ENCODE peak calls at places on chromosomes 12 and 14, in eight cellular contexts. A is RWPE2; Q is sigmoid colon; J is cardiac muscle cell; F is CD8-positive, alpha-beta memory T cell; Z is Peyer's patch; I is A673; N is thoracic aorta. K is an unnamed sample. For H3K36me3 and H3K9me3, the result is how much of the 10 kb centered on the place peaks cover.

GRCh38 chr14:59028476-59029202 is 159.8 kb upstream of the DAAM1 start:
- DNase-seq in I (peak), Q (peak), J (peak), N (no peak), Z (no peak), A (peak), F (no peak), K (peak)

GRCh38 chr12:107591095-107591375 is 94.6 kb upstream of the PWP1 start:
- DNase-seq in A (no peak), I (no peak), F (no peak), N (no peak), J (no peak), Z (no peak), Q (no peak), K (no peak)

GRCh38 chr14:64755661-64756265 is 51.5 kb downstream of the PLEKHG3 start:
- DNase-seq in Z (peak), Q (no peak), A (peak), J (no peak), F (peak), N (no peak), I (no peak), K (peak)

GRCh38 chr12:83505586-83505985 is 818.9 kb downstream of the TMTC2 start:
- DNase-seq in J (no peak), I (no peak), F (no peak), Q (no peak), Z (no peak), N (no peak), A (no peak), K (no peak)

GRCh38 chr14:40623641-40624040 is 983.0 kb upstream of the LRFN5 start:
- DNase-seq in Q (no peak), A (no peak), Z (no peak), I (peak), F (no peak), N (no peak), J (no peak), K (peak)

GRCh38 chr12:95473440-95473946 is 459 bp upstream of the METAP2 start:
- DNase-seq in I (peak), N (no peak), F (peak), A (no peak), Z (peak), Q (no peak), J (peak), K (peak)

GRCh38 chr12:91434081-91434480 is 251.5 kb upstream of the DCN start:
- DNase-seq in I (no peak), Z (no peak), F (no peak), N (no peak), J (no peak), A (no peak), Q (no peak), K (no peak)

GRCh38 chr14:39739796-39740195 is 307.6 kb upstream of the FBXO33 start:
- DNase-seq in I (no peak), N (peak), A (no peak), Z (no peak), F (no peak), Q (no peak), J (no peak), K (no peak)

GRCh38 chr12:117514016-117514415 is 152.6 kb upstream of the NOS1 start:
- DNase-seq in N (no peak), Z (no peak), A (no peak), Q (no peak), J (no peak), F (no peak), I (no peak), K (no peak)

GRCh38 chr12:779745-780734 is 27.7 kb downstream of the WNK1 start:
- DNase-seq in N (no peak), J (peak), F (no peak), Q (no peak), A (no peak), Z (no peak), I (peak), K (no peak)

GRCh38 chr12:71071466-71072097 is 86.2 kb downstream of the TSPAN8 start:
- DNase-seq in Z (no peak), Q (no peak), J (no peak), F (no peak), N (no peak), A (no peak), I (peak), K (no peak)

GRCh38 chr12:2190896-2191533 is 138.2 kb downstream of the CACNA1C start:
- DNase-seq in F (no peak), Q (peak), A (no peak), Z (no peak), J (no peak), I (no peak), N (no peak), K (no peak)

GRCh38 chr12:119020377-119021360 is 39.3 kb downstream of the SRRM4 start:
- DNase-seq in A (no peak), J (peak), F (no peak), N (no peak), Z (no peak), I (peak), Q (no peak), K (peak)

GRCh38 chr14:40417777-40418401 is 985.7 kb upstream of the FBXO33 start:
- DNase-seq in J (peak), F (no peak), Q (no peak), N (no peak), I (peak), A (no peak), Z (no peak), K (peak)

GRCh38 chr12:70719672-70720420 is 82.6 kb upstream of the PTPRB start:
- DNase-seq in Z (no peak), Q (peak), F (no peak), A (no peak), N (no peak), I (peak), J (peak), K (peak)

GRCh38 chr14:85535916-85536834 is 6.2 kb downstream of the FLRT2 start:
- DNase-seq in A (no peak), Z (no peak), Q (no peak), J (peak), I (peak), F (no peak), N (no peak), K (no peak)

GRCh38 chr14:24075485-24076301 is 4.3 kb downstream of the CPNE6 start:
- DNase-seq in A (no peak), Z (peak), Q (no peak), I (no peak), F (no peak), N (no peak), J (no peak), K (peak)

GRCh38 chr12:30136661-30137060 is 352.9 kb upstream of the TMTC1 start:
- DNase-seq in F (no peak), J (no peak), N (no peak), A (no peak), Z (no peak), I (no peak), Q (no peak), K (no peak)

GRCh38 chr12:12902036-12902435 is 10.7 kb downstream of the GPRC5A start:
- DNase-seq in A (no peak), F (no peak), Q (no peak), J (peak), Z (no peak), I (no peak), N (no peak), K (peak)

GRCh38 chr14:99267871-99268775 is 3.9 kb downstream of the BCL11B start:
- DNase-seq in F (peak), Z (no peak), A (no peak), N (no peak), J (no peak), I (no peak), Q (no peak), K (peak)

GRCh38 chr14:56300495-56300894 is 182.3 kb downstream of the PELI2 start:
- DNase-seq in A (no peak), J (peak), N (no peak), F (no peak), Q (no peak), I (peak), Z (no peak), K (no peak)

GRCh38 chr14:56185991-56186390 is 67.8 kb downstream of the PELI2 start:
- DNase-seq in N (no peak), A (no peak), J (no peak), Q (no peak), I (no peak), F (no peak), Z (no peak), K (peak)

GRCh38 chr12:47808049-47808448 is 11.7 kb downstream of the HDAC7 start:
- DNase-seq in I (no peak), A (no peak), N (no peak), J (no peak), F (peak), Q (peak), Z (peak), K (peak)

GRCh38 chr12:120328228-120328627 is 649 bp upstream of the PLA2G1B start:
- DNase-seq in Q (no peak), I (no peak), J (no peak), F (no peak), Z (no peak), N (no peak), A (no peak), K (no peak)

GRCh38 chr12:54372113-54372806 is 8.0 kb upstream of the GPR84 start:
- DNase-seq in F (no peak), I (no peak), Z (no peak), N (no peak), Q (no peak), J (peak), A (no peak), K (no peak)

GRCh38 chr14:91786188-91786587 is 54.3 kb upstream of the CATSPERB start:
- DNase-seq in J (no peak), F (no peak), Z (no peak), A (no peak), Q (no peak), I (no peak), N (no peak), K (no peak)

GRCh38 chr14:105853089-105853906 is 326.9 kb downstream of the TMEM121 start:
- DNase-seq in A (peak), I (no peak), Q (no peak), Z (peak), N (no peak), J (no peak), F (no peak), K (no peak)

GRCh38 chr12:120761581-120761980 is 36.0 kb downstream of the ACADS start:
- DNase-seq in Q (peak), N (no peak), F (no peak), J (peak), Z (no peak), I (no peak), A (no peak), K (no peak)

GRCh38 chr14:100533647-100534485 is 53.4 kb downstream of the BEGAIN start:
- DNase-seq in Q (peak), N (peak), F (no peak), J (peak), Z (peak), A (peak), I (no peak), K (peak)

GRCh38 chr12:117172168-117172567 is 18.1 kb downstream of the FBXO21 start:
- DNase-seq in I (no peak), Q (no peak), F (no peak), Z (no peak), J (no peak), A (no peak), N (no peak), K (no peak)

GRCh38 chr12:87756111-87756510 is 273.1 kb downstream of the C12orf50 start:
- DNase-seq in J (peak), A (no peak), Z (no peak), F (no peak), Q (no peak), N (no peak), I (no peak), K (no peak)

GRCh38 chr12:56411781-56412639 is 37.2 kb downstream of the TIMELESS start:
- DNase-seq in F (no peak), J (no peak), Z (no peak), N (no peak), Q (no peak), A (no peak), I (no peak), K (no peak)

GRCh38 chr12:81468206-81468605 is 290.9 kb downstream of the PPFIA2 start:
- DNase-seq in A (no peak), I (peak), J (peak), Q (no peak), F (no peak), Z (no peak), N (no peak), K (no peak)

GRCh38 chr12:95446511-95446910 is 27.4 kb upstream of the METAP2 start:
- DNase-seq in N (no peak), Z (no peak), F (no peak), A (no peak), I (no peak), J (peak), Q (no peak), K (peak)

GRCh38 chr14:88552859-88553258 is 1.9 kb downstream of the PTPN21 start:
- DNase-seq in J (no peak), I (no peak), Z (no peak), F (no peak), A (no peak), Q (no peak), N (no peak), K (peak)

GRCh38 chr14:43147480-43147879 is 1359.6 kb downstream of the FSCB start:
- DNase-seq in N (no peak), F (no peak), Q (no peak), A (no peak), I (peak), J (no peak), Z (no peak), K (no peak)

GRCh38 chr12:42741771-42742510 is 152.4 kb upstream of the PRICKLE1 start:
- DNase-seq in Q (no peak), N (no peak), J (peak), A (no peak), F (no peak), I (no peak), Z (no peak), K (no peak)

GRCh38 chr12:51915951-51916350 is 8.6 kb downstream of the ACVRL1 start:
- DNase-seq in Z (no peak), Q (peak), A (no peak), J (no peak), F (no peak), I (no peak), N (no peak), K (no peak)

GRCh38 chr14:57970175-57970574 is 104.3 kb upstream of the SLC35F4 start:
- DNase-seq in J (no peak), N (no peak), Z (no peak), A (no peak), I (no peak), Q (no peak), F (no peak), K (no peak)

GRCh38 chr12:5076761-5077160 is 33.1 kb downstream of the KCNA5 start:
- DNase-seq in Q (peak), A (no peak), F (no peak), J (no peak), Z (no peak), N (peak), I (no peak), K (no peak)

GRCh38 chr14:20317720-20318119 is 12.0 kb upstream of the TTC5 start:
- DNase-seq in N (no peak), Q (no peak), I (no peak), A (no peak), Z (no peak), F (no peak), J (no peak), K (no peak)
- H3K36me3 ChIP-seq in N (under half), Q (under half), I (half or more), A (half or more), Z (half or more), F (under half), J (half or more), K (under half)

DNA sequence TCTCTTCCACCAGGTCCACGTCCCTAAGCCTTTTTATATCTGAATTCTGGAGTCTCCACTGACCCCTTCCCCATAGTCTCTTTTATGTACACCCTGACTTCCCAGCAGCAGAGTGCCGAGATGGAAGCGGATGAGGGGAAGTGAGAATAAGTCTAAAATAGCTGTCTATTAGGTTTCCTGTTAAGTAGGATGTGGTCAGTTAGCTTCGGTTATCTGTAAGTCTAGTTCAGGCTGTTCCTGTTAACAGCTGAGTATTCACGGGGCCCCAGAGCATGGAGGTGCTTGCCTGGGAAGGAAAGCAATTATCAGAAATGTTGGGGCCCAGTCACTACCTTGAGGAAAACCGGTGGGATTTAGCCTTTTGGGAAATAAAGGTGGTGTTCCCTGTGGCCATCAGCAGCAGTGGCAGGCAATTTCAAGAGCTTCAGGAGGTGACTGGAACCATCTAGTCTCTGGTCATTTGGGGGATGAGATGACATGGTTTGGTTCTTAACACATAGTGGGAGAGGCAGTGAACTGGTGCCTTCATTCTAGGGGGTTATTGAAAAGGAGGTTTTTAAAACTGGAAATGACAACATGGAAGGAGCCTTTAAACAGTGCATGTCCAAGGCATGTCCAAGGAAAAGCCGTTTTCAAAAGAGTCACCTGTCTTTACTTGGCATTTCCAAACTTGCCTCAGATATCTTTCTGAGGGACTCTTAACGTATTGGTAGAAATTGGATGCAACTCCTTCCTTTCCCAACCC is 21.8 kb downstream of the CHST11 start:
- DNase-seq in F (peak), I (no peak), N (no peak), J (peak), Z (peak), Q (no peak), A (no peak), K (peak)
- H3K27ac ChIP-seq in F (peak), I (no peak), N (no peak), J (peak), Z (peak), Q (no peak), A (no peak), K (peak)

GRCh38 chr12:14387472-14387871 is 22.0 kb downstream of the ATF7IP start:
- DNase-seq in J (no peak), Z (no peak), F (no peak), A (no peak), I (no peak), Q (no peak), N (no peak), K (no peak)
- H3K9me3 ChIP-seq in J (under half), Z (under half), F (under half), A (under half), I (under half), Q (under half), N (under half), K (under half)

GRCh38 chr12:14883663-14884062 is 2.0 kb downstream of the MGP start:
- DNase-seq in A (no peak), F (no peak), I (no peak), Z (no peak), J (peak), N (no peak), Q (no peak), K (no peak)

GRCh38 chr12:14879222-14879933 is 6.3 kb downstream of the MGP start:
- DNase-seq in Q (no peak), J (peak), Z (no peak), F (no peak), N (no peak), A (no peak), I (no peak), K (no peak)

GRCh38 chr12:14876833-14877232 is 8.8 kb downstream of the MGP start:
- DNase-seq in Z (no peak), N (no peak), J (no peak), I (no peak), Q (no peak), A (no peak), F (no peak), K (no peak)

GRCh38 chr12:14884458-14884878 is 1.2 kb downstream of the MGP start:
- DNase-seq in A (no peak), Z (peak), N (peak), Q (peak), J (peak), F (peak), I (peak), K (peak)

DNA sequence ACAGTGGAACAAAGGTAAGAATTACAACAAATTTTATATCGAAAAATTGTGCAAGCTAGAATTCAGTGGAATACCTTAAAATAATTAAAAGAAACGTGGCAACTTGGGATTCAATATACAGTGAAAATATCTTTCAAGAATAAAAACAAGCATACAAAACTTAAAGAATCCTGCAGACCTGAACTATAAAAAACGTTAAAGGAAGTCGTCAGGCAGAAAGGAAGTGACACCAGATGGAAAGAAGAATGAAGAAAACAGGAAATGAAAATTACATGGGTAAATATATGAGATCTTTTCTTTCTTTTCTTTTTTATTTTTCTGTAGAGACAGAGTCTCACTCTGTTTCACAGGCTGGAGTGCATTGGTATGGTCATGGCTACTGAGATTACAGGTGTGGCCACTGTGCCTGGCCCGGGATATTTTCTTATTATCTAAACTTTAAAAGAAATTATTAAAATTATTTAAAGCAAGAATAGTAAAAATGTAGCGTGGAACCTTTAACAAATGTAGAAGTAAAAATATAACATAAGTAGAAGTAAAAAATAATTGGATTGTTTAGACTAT is 4.7 kb downstream of the MGP start:
- DNase-seq in J (no peak), Q (no peak), Z (no peak), F (no peak), I (peak), A (no peak), N (no peak), K (no peak)
- H3K36me3 ChIP-seq in J (under half), Q (under half), Z (under half), F (under half), I (under half), A (under half), N (under half), K (under half)

DNA sequence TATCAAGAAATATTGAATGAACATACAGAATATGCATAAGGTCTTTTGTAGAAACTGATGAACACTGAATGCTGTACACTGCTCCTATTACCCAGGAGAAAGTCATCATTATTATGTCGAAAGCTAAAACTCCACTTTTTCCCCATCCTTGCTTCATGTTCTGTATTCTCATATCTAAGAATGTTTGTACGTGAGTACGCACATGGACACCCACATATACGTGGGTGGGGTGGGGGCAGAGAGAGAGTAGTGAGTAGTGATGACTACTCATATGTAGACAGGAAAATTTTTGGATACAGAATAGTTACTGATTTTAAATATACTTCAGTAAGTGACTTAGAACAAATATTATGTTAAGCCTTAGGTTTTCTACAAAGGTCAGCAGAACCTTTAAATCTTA is 75.1 kb downstream of the FERMT2 start:
- DNase-seq in J (peak), I (no peak), A (no peak), F (no peak), Z (no peak), Q (no peak), N (no peak), K (no peak)
- H3K27ac ChIP-seq in J (no peak), I (no peak), A (no peak), F (no peak), Z (no peak), Q (no peak), N (peak), K (no peak)

DNA sequence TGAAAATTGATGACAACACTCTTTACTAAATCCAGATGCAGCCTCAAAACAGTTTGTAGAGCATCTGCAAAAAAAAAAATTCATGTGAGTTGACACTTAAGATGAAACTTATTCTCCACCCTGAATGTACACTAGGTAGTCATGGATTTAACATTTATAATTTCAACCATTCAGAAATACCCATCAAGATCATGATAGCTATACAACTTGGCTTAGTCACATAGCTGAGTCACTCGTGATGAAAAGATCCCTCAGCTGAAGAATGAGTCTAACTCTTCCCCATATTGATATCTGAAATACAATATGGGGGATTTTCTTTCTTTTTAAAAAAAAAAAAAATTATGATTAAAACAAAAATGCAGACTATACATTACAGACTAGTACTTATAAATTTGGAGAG is 104.8 kb upstream of the PLEKHG7 start:
- DNase-seq in Q (no peak), J (no peak), Z (no peak), F (no peak), I (no peak), N (no peak), A (no peak), K (no peak)
- H3K9me3 ChIP-seq in Q (under half), J (under half), Z (under half), F (under half), I (under half), N (under half), A (under half), K (under half)

GRCh38 chr14:21258194-21258888 is 10.9 kb downstream of the HNRNPC start:
- DNase-seq in I (no peak), Q (no peak), J (no peak), A (no peak), Z (no peak), F (no peak), N (no peak), K (no peak)
- H3K36me3 ChIP-seq in I (half or more), Q (under half), J (half or more), A (half or more), Z (half or more), F (under half), N (under half), K (under half)